ENCODE peak calls at places on chromosomes 11 and 22, in four cellular contexts. Y is HepG2, E is HCT116, S is H1. L is an unnamed sample.

GRCh38 chr22:35604671-35605457 is 12.3 kb downstream of the MB start:
- DNase-seq in Y (no peak), E (no peak), S (no peak), L (peak; percentile 11)

GRCh38 chr11:44694443-44694842 is 32.3 kb upstream of the TSPAN18 start:
- DNase-seq in Y (no peak), E (no peak), S (no peak), L (no peak)

GRCh38 chr11:13101836-13102574 is 92.9 kb downstream of the RASSF10 start:
- DNase-seq in Y (no peak), E (no peak), S (no peak), L (no peak)

GRCh38 chr22:49633010-49633324 is 194.7 kb downstream of the BRD1 start:
- DNase-seq in Y (no peak), E (no peak), S (no peak), L (no peak)

GRCh38 chr11:20672575-20672974 is 3.2 kb downstream of the NELL1 start:
- DNase-seq in Y (peak; percentile 18), E (peak; percentile 6), S (no peak), L (peak; percentile 27)

GRCh38 chr11:14449302-14449714 is 50.3 kb downstream of the COPB1 start:
- DNase-seq in Y (no peak), E (no peak), S (no peak), L (no peak)

GRCh38 chr11:76700177-76701100 is 29.9 kb upstream of the LRRC32 start:
- DNase-seq in Y (peak; percentile 15), E (peak; percentile 79), S (no peak), L (peak; percentile 91)

GRCh38 chr11:7072401-7073028 is 16.3 kb upstream of the RBMXL2 start:
- DNase-seq in Y (no peak), E (no peak), S (no peak), L (peak; percentile 9)

GRCh38 chr22:25172153-25172552 is 27.5 kb upstream of the CRYBB3 start:
- DNase-seq in Y (peak; percentile 21), E (peak; percentile 8), S (no peak), L (no peak)

GRCh38 chr22:30308518-30309230 is 18.1 kb downstream of the TBC1D10A start:
- DNase-seq in Y (no peak), E (no peak), S (no peak), L (no peak)

GRCh38 chr11:125886997-125887372 is 483 bp upstream of the HYLS1 start:
- DNase-seq in Y (no peak), E (no peak), S (no peak), L (no peak)

GRCh38 chr11:40306938-40307548 is 1152.4 kb downstream of the LRRC4C start:
- DNase-seq in Y (peak; percentile 10), E (no peak), S (no peak), L (peak; percentile 37)

GRCh38 chr11:134585666-134586285 is 173.7 kb upstream of the B3GAT1 start:
- DNase-seq in Y (no peak), E (no peak), S (no peak), L (no peak)

GRCh38 chr22:50186789-50187523 is 1.2 kb downstream of the TRABD start:
- DNase-seq in Y (no peak), E (no peak), S (no peak), L (no peak)

GRCh38 chr11:17544181-17544622 is at the start of gene USH1C:
- DNase-seq in Y (no peak), E (peak; percentile 29), S (no peak), L (peak; percentile 63)

GRCh38 chr22:34975721-34976120 is 90.2 kb upstream of the ISX start:
- DNase-seq in Y (no peak), E (no peak), S (no peak), L (peak; percentile 3)

GRCh38 chr11:35012467-35013191 is 96.2 kb downstream of the PDHX start:
- DNase-seq in Y (no peak), E (no peak), S (no peak), L (no peak)

GRCh38 chr11:66100272-66101037 is 30.4 kb downstream of the PACS1 start:
- DNase-seq in Y (no peak), E (no peak), S (no peak), L (no peak)

GRCh38 chr11:30760341-30760740 is 174.2 kb upstream of the MPPED2 start:
- DNase-seq in Y (no peak), E (no peak), S (no peak), L (no peak)

GRCh38 chr11:73372371-73372993 is 3.7 kb upstream of the RELT start:
- DNase-seq in Y (peak; percentile 25), E (peak; percentile 21), S (no peak), L (no peak)

GRCh38 chr11:99781074-99781473 is 760.3 kb downstream of the CNTN5 start:
- DNase-seq in Y (no peak), E (no peak), S (no peak), L (no peak)

GRCh38 chr22:49724893-49725489 is 102.7 kb downstream of the BRD1 start:
- DNase-seq in Y (peak; percentile 15), E (peak; percentile 10), S (no peak), L (peak; percentile 79)

GRCh38 chr11:128632151-128632791 is 44.9 kb upstream of the ETS1 start:
- DNase-seq in Y (peak; percentile 3), E (peak; percentile 19), S (no peak), L (no peak)

GRCh38 chr11:12137938-12138731 is 27.7 kb downstream of the MICAL2 start:
- DNase-seq in Y (no peak), E (no peak), S (no peak), L (no peak)

GRCh38 chr11:17513853-17514252 is 30.4 kb downstream of the USH1C start:
- DNase-seq in Y (no peak), E (no peak), S (no peak), L (no peak)

GRCh38 chr11:46649180-46649738 is 31.9 kb downstream of the ATG13 start:
- DNase-seq in Y (peak; percentile 37), E (no peak), S (no peak), L (no peak)

GRCh38 chr11:74311352-74311926 is at the start of gene P4HA3:
- DNase-seq in Y (peak; percentile 13), E (peak; percentile 18), S (peak; percentile 31), L (peak; percentile 70)

GRCh38 chr22:40147388-40148176 is 30.1 kb upstream of the TNRC6B start:
- DNase-seq in Y (no peak), E (no peak), S (no peak), L (no peak)

DNA sequence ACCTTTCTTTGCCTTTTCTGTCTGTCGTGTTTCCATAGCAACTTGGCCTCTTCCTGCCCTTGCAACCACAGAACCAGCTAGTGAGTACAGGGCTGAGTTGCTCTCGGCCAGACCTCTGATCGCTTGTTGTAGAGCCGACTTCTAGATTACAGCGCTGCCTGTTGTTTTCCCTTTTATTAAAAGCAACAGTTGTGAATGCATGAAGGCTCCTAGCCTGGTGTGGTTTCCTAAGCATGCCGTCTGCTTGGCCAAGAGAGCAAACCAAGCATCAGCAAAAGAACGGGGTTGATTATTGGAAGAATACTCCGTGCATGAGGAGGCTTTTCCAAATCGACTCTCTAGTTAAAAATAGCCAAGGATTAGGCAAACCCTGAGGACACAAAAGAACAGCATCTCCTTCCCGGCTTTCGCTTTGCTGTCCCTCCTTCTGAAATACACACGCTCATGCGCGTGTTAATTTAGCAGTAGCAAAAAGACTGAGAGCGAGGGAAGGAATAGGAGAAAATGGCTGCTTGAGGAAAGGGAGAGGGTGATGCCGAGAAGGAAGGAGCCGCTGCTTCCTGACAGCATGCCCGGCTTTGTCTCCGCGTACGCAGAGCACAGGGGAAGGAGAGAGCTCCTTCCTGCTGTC is 71.5 kb upstream of the TTC12 start:
- DNase-seq in Y (no peak), E (no peak), S (no peak), L (no peak)
- TF ChIP-seq FOSL1 in Y (no peak), E (no peak), S (no peak), L (no peak)

GRCh38 chr11:111855506-111855905 is 15.9 kb downstream of the ALG9 start:
- DNase-seq in Y (no peak), E (no peak), S (no peak), L (no peak)
- TF ChIP-seq ATF3 in Y (no peak), E (no peak), S (no peak), L (no peak)

GRCh38 chr11:61697093-61697492 is 16.9 kb downstream of the DAGLA start:
- DNase-seq in Y (no peak), E (no peak), S (no peak), L (no peak)

GRCh38 chr11:61696602-61697001 is 16.4 kb downstream of the DAGLA start:
- DNase-seq in Y (no peak), E (no peak), S (no peak), L (no peak)

GRCh38 chr11:61697764-61698163 is 17.6 kb downstream of the DAGLA start:
- DNase-seq in Y (no peak), E (no peak), S (no peak), L (no peak)

GRCh38 chr11:61699737-61700160 is 19.6 kb downstream of the DAGLA start:
- DNase-seq in Y (no peak), E (no peak), S (no peak), L (no peak)

GRCh38 chr11:61698173-61698965 is 18.2 kb downstream of the DAGLA start:
- DNase-seq in Y (no peak), E (no peak), S (no peak), L (no peak)
- TF ChIP-seq FOSL1 in Y (no peak), E (no peak), S (no peak), L (no peak)

GRCh38 chr11:3146612-3147256 is 18.4 kb downstream of the OSBPL5 start:
- DNase-seq in Y (no peak), E (no peak), S (no peak), L (no peak)

GRCh38 chr11:3148255-3148989 is 16.7 kb downstream of the OSBPL5 start:
- DNase-seq in Y (no peak), E (no peak), S (no peak), L (no peak)

GRCh38 chr11:3147626-3148025 is 17.5 kb downstream of the OSBPL5 start:
- DNase-seq in Y (no peak), E (no peak), S (no peak), L (no peak)

GRCh38 chr11:3148990-3149851 is 15.9 kb downstream of the OSBPL5 start:
- DNase-seq in Y (no peak), E (no peak), S (no peak), L (no peak)

DNA sequence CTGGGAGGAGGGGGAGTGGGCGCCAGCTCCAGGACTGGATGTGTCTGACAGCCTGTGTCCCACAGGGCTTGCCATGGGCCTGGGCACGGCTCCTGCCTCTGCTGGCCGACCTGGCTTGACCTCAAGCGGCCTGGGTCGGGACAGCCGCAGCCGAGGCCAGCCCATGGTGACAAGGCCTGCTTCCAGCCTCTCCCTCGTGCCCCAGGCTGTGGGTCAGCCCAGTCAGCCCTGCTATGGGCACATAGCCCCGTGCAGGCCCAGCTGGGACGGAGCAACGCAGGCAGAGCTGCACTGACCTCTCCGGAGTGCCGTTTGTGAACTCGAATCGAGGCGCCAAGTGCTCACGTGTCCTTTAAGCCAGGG is 17.9 kb downstream of the OSBPL5 start:
- DNase-seq in Y (no peak), E (no peak), S (no peak), L (no peak)
- TF ChIP-seq ATF3 in Y (no peak), E (no peak), S (no peak), L (no peak)